ENCODE peak calls at places on chromosomes 5 and 9, in seven cellular contexts. One of them, this sample, is unnamed.

GRCh38 chr9:112884086-112884485 is 6.6 kb downstream of the SLC46A2 start:
- DNase-seq in fibroblast of pulmonary artery: peak; percentile 38
- DNase-seq in lower leg skin: peak; percentile 46
- DNase-seq in psoas muscle: no peak
- DNase-seq in upper lobe of right lung: no peak
- DNase-seq in AG04450: no peak
- DNase-seq in lung: no peak
- DNase-seq in this sample: no peak

GRCh38 chr5:136033848-136034247 is 5.1 kb downstream of the TGFBI start:
- DNase-seq in psoas muscle: no peak
- DNase-seq in lower leg skin: peak; percentile 73
- DNase-seq in upper lobe of right lung: no peak
- DNase-seq in fibroblast of pulmonary artery: peak; percentile 57
- DNase-seq in lung: no peak
- DNase-seq in AG04450: no peak
- DNase-seq in this sample: no peak

GRCh38 chr5:89733772-89734171 is 675.8 kb downstream of the CETN3 start:
- DNase-seq in psoas muscle: no peak
- DNase-seq in AG04450: no peak
- DNase-seq in lung: no peak
- DNase-seq in fibroblast of pulmonary artery: no peak
- DNase-seq in lower leg skin: no peak
- DNase-seq in upper lobe of right lung: no peak
- DNase-seq in this sample: no peak

GRCh38 chr5:53984987-53985386 is 325.4 kb downstream of the ARL15 start:
- DNase-seq in lung: no peak
- DNase-seq in AG04450: no peak
- DNase-seq in upper lobe of right lung: no peak
- DNase-seq in lower leg skin: no peak
- DNase-seq in fibroblast of pulmonary artery: no peak
- DNase-seq in psoas muscle: no peak
- DNase-seq in this sample: no peak

GRCh38 chr5:65482727-65483473 is 1.2 kb upstream of the ADAMTS6 start:
- DNase-seq in psoas muscle: no peak
- DNase-seq in AG04450: no peak
- DNase-seq in fibroblast of pulmonary artery: peak; percentile 77
- DNase-seq in lung: no peak
- DNase-seq in lower leg skin: no peak
- DNase-seq in upper lobe of right lung: no peak
- DNase-seq in this sample: no peak

GRCh38 chr5:43288269-43288831 is 24.9 kb downstream of the HMGCS1 start:
- DNase-seq in upper lobe of right lung: no peak
- DNase-seq in lung: no peak
- DNase-seq in AG04450: no peak
- DNase-seq in fibroblast of pulmonary artery: no peak
- DNase-seq in lower leg skin: no peak
- DNase-seq in psoas muscle: no peak
- DNase-seq in this sample: no peak

GRCh38 chr9:123867034-123867433 is 62.9 kb downstream of the DENND1A start:
- DNase-seq in psoas muscle: no peak
- DNase-seq in AG04450: no peak
- DNase-seq in lower leg skin: no peak
- DNase-seq in lung: no peak
- DNase-seq in upper lobe of right lung: no peak
- DNase-seq in fibroblast of pulmonary artery: peak; percentile 10
- DNase-seq in this sample: no peak

GRCh38 chr5:179215576-179215975 is 129.7 kb downstream of the ADAMTS2 start:
- DNase-seq in upper lobe of right lung: no peak
- DNase-seq in fibroblast of pulmonary artery: peak; percentile 14
- DNase-seq in psoas muscle: no peak
- DNase-seq in lower leg skin: no peak
- DNase-seq in AG04450: no peak
- DNase-seq in lung: no peak
- DNase-seq in this sample: no peak

GRCh38 chr9:116163293-116164055 is 9.9 kb downstream of the PAPPA start:
- DNase-seq in fibroblast of pulmonary artery: no peak
- DNase-seq in psoas muscle: peak; percentile 41
- DNase-seq in upper lobe of right lung: no peak
- DNase-seq in AG04450: no peak
- DNase-seq in lung: no peak
- DNase-seq in lower leg skin: no peak
- DNase-seq in this sample: no peak

GRCh38 chr5:11415751-11416150 is 488.5 kb downstream of the CTNND2 start:
- DNase-seq in upper lobe of right lung: no peak
- DNase-seq in lung: no peak
- DNase-seq in AG04450: no peak
- DNase-seq in lower leg skin: no peak
- DNase-seq in fibroblast of pulmonary artery: no peak
- DNase-seq in psoas muscle: no peak
- DNase-seq in this sample: no peak

GRCh38 chr9:97243606-97244005 is 63.9 kb upstream of the CCDC180 start:
- DNase-seq in AG04450: no peak
- DNase-seq in lower leg skin: no peak
- DNase-seq in fibroblast of pulmonary artery: no peak
- DNase-seq in upper lobe of right lung: no peak
- DNase-seq in psoas muscle: no peak
- DNase-seq in lung: no peak
- DNase-seq in this sample: no peak

GRCh38 chr5:231661-232060 is 13.5 kb downstream of the SDHA start:
- DNase-seq in AG04450: no peak
- DNase-seq in upper lobe of right lung: no peak
- DNase-seq in fibroblast of pulmonary artery: no peak
- DNase-seq in lung: no peak
- DNase-seq in psoas muscle: no peak
- DNase-seq in lower leg skin: no peak
- DNase-seq in this sample: no peak

GRCh38 chr9:121625590-121625989 is 25.8 kb upstream of the DAB2IP start:
- DNase-seq in lung: no peak
- DNase-seq in lower leg skin: no peak
- DNase-seq in fibroblast of pulmonary artery: no peak
- DNase-seq in psoas muscle: no peak
- DNase-seq in upper lobe of right lung: no peak
- DNase-seq in AG04450: no peak
- DNase-seq in this sample: no peak

GRCh38 chr9:75233011-75233410 is 144.7 kb downstream of the OSTF1 start:
- DNase-seq in upper lobe of right lung: no peak
- DNase-seq in lower leg skin: no peak
- DNase-seq in AG04450: no peak
- DNase-seq in lung: no peak
- DNase-seq in fibroblast of pulmonary artery: peak; percentile 16
- DNase-seq in psoas muscle: no peak
- DNase-seq in this sample: no peak

GRCh38 chr5:140294753-140295152 is 8.1 kb downstream of the PFDN1 start:
- DNase-seq in lower leg skin: no peak
- DNase-seq in lung: no peak
- DNase-seq in AG04450: no peak
- DNase-seq in fibroblast of pulmonary artery: no peak
- DNase-seq in upper lobe of right lung: no peak
- DNase-seq in psoas muscle: no peak
- DNase-seq in this sample: no peak

GRCh38 chr9:124790301-124790700 is 13.4 kb downstream of the OLFML2A start:
- DNase-seq in fibroblast of pulmonary artery: no peak
- DNase-seq in lower leg skin: peak; percentile 72
- DNase-seq in upper lobe of right lung: no peak
- DNase-seq in psoas muscle: no peak
- DNase-seq in AG04450: no peak
- DNase-seq in lung: no peak
- DNase-seq in this sample: no peak

GRCh38 chr5:127923804-127924570 is 159.6 kb upstream of the SLC12A2 start:
- DNase-seq in lower leg skin: no peak
- DNase-seq in fibroblast of pulmonary artery: no peak
- DNase-seq in upper lobe of right lung: no peak
- DNase-seq in psoas muscle: no peak
- DNase-seq in lung: no peak
- DNase-seq in AG04450: no peak
- DNase-seq in this sample: no peak

GRCh38 chr9:137114613-137115393 is at the start of gene DPP7:
- DNase-seq in AG04450: no peak
- DNase-seq in upper lobe of right lung: peak; percentile 90
- DNase-seq in fibroblast of pulmonary artery: peak; percentile 42
- DNase-seq in lung: peak; percentile 69
- DNase-seq in psoas muscle: peak; percentile 87
- DNase-seq in lower leg skin: peak; percentile 96
- DNase-seq in this sample: no peak

GRCh38 chr9:86614871-86615849 is 260.9 kb upstream of the TUT7 start:
- DNase-seq in lower leg skin: no peak
- DNase-seq in lung: no peak
- DNase-seq in psoas muscle: no peak
- DNase-seq in upper lobe of right lung: no peak
- DNase-seq in fibroblast of pulmonary artery: peak; percentile 79
- DNase-seq in AG04450: peak; percentile 37
- DNase-seq in this sample: no peak

GRCh38 chr5:67293177-67293576 is 96.6 kb upstream of the CD180 start:
- DNase-seq in AG04450: no peak
- DNase-seq in lower leg skin: no peak
- DNase-seq in lung: no peak
- DNase-seq in upper lobe of right lung: no peak
- DNase-seq in fibroblast of pulmonary artery: no peak
- DNase-seq in psoas muscle: no peak
- DNase-seq in this sample: no peak

GRCh38 chr5:60333103-60333502 is 366.9 kb downstream of the DEPDC1B start:
- DNase-seq in AG04450: no peak
- DNase-seq in upper lobe of right lung: no peak
- DNase-seq in lower leg skin: no peak
- DNase-seq in psoas muscle: no peak
- DNase-seq in lung: no peak
- DNase-seq in fibroblast of pulmonary artery: no peak
- DNase-seq in this sample: no peak

GRCh38 chr5:76818844-76819831 is at the start of gene F2RL1:
- DNase-seq in psoas muscle: peak; percentile 47
- DNase-seq in lung: peak; percentile 82
- DNase-seq in lower leg skin: peak; percentile 90
- DNase-seq in fibroblast of pulmonary artery: peak; percentile 75
- DNase-seq in upper lobe of right lung: peak; percentile 92
- DNase-seq in AG04450: no peak
- DNase-seq in this sample: no peak

GRCh38 chr9:137224850-137225694 is at the start of gene CYSRT1:
- DNase-seq in lung: no peak
- DNase-seq in AG04450: no peak
- DNase-seq in fibroblast of pulmonary artery: no peak
- DNase-seq in upper lobe of right lung: no peak
- DNase-seq in lower leg skin: no peak
- DNase-seq in psoas muscle: no peak
- DNase-seq in this sample: no peak

GRCh38 chr5:112186401-112186990 is 232.6 kb downstream of the EPB41L4A start:
- DNase-seq in AG04450: peak; percentile 10
- DNase-seq in upper lobe of right lung: no peak
- DNase-seq in fibroblast of pulmonary artery: peak; percentile 65
- DNase-seq in lower leg skin: no peak
- DNase-seq in psoas muscle: no peak
- DNase-seq in lung: no peak
- DNase-seq in this sample: no peak
- TF ChIP-seq CTCF in AG04450: peak; percentile 68
- TF ChIP-seq CTCF in upper lobe of right lung: peak; percentile 54
- TF ChIP-seq CTCF in fibroblast of pulmonary artery: peak; percentile 70
- TF ChIP-seq CTCF in lower leg skin: no peak
- TF ChIP-seq CTCF in psoas muscle: peak; percentile 51
- TF ChIP-seq CTCF in lung: peak; percentile 18
- TF ChIP-seq CTCF in this sample: peak; percentile 59

GRCh38 chr5:74483001-74483400 is 157.5 kb downstream of the ENC1 start:
- DNase-seq in fibroblast of pulmonary artery: no peak
- DNase-seq in lung: no peak
- DNase-seq in lower leg skin: no peak
- DNase-seq in AG04450: no peak
- DNase-seq in upper lobe of right lung: no peak
- DNase-seq in psoas muscle: no peak
- DNase-seq in this sample: no peak
- H3K4me3 ChIP-seq in fibroblast of pulmonary artery: no peak overlapping the region
- H3K4me3 ChIP-seq in lung: no peak overlapping the region
- H3K4me3 ChIP-seq in lower leg skin: no peak overlapping the region
- H3K4me3 ChIP-seq in AG04450: no peak overlapping the region
- H3K4me3 ChIP-seq in upper lobe of right lung: no peak overlapping the region
- H3K4me3 ChIP-seq in psoas muscle: no peak overlapping the region
- H3K4me3 ChIP-seq in this sample: no peak overlapping the region

DNA sequence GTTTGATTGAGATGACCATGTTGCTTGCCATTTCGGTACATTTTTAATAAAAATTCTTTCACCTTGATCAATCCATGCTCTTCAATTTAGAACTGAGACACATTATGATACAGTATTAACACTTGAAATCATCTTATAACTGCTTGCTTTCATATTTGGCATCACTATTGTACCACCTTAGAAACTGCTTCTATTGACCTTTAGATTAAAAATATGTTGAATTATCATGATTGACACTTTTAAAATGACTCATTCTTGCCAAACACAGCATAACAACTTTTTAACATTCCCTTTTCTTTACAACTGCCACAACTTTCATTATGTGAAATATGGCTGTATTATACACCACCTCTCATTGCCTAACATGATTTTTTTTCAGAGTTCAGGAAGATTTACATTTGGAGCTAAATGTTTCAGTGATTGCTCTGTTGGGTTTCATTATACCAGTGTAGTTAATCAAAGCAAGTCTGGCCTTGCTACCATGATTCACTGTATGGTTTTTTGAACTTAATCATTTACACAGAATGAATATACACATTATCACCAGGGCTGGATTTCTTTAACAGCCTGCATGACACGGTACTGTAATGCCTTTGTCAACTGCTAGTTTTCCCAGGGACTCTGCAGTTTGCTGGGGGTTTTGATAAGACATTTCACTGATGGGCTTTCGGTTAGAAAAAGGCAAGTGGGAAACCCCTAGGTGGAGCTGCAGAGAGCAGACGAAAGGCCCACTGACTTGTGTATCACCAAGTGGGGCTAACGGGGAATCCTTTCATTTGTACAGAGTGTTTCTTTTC is 93.6 kb upstream of the TLE4 start:
- DNase-seq in upper lobe of right lung: no peak
- DNase-seq in psoas muscle: no peak
- DNase-seq in lung: no peak
- DNase-seq in AG04450: no peak
- DNase-seq in fibroblast of pulmonary artery: peak; percentile 14
- DNase-seq in lower leg skin: no peak
- DNase-seq in this sample: no peak
- TF ChIP-seq CTCF in upper lobe of right lung: peak; percentile 24
- TF ChIP-seq CTCF in psoas muscle: peak; percentile 35
- TF ChIP-seq CTCF in lung: no peak
- TF ChIP-seq CTCF in AG04450: peak; percentile 62
- TF ChIP-seq CTCF in fibroblast of pulmonary artery: peak; percentile 35
- TF ChIP-seq CTCF in lower leg skin: no peak
- TF ChIP-seq CTCF in this sample: peak; percentile 65

GRCh38 chr9:126449725-126450443 is 123.3 kb downstream of the MVB12B start:
- DNase-seq in AG04450: no peak
- DNase-seq in upper lobe of right lung: no peak
- DNase-seq in fibroblast of pulmonary artery: no peak
- DNase-seq in psoas muscle: no peak
- DNase-seq in lung: no peak
- DNase-seq in lower leg skin: peak; percentile 74
- DNase-seq in this sample: no peak
- H3K4me3 ChIP-seq in AG04450: no peak overlapping the region
- H3K4me3 ChIP-seq in upper lobe of right lung: no peak overlapping the region
- H3K4me3 ChIP-seq in fibroblast of pulmonary artery: no peak overlapping the region
- H3K4me3 ChIP-seq in psoas muscle: no peak overlapping the region
- H3K4me3 ChIP-seq in lung: no peak overlapping the region
- H3K4me3 ChIP-seq in lower leg skin: no peak overlapping the region
- H3K4me3 ChIP-seq in this sample: no peak overlapping the region

GRCh38 chr9:134267305-134268265 is 58.7 kb upstream of the RXRA start:
- DNase-seq in AG04450: no peak
- DNase-seq in upper lobe of right lung: no peak
- DNase-seq in lower leg skin: no peak
- DNase-seq in fibroblast of pulmonary artery: no peak
- DNase-seq in psoas muscle: no peak
- DNase-seq in lung: no peak
- DNase-seq in this sample: no peak
- TF ChIP-seq CTCF in AG04450: peak; percentile 4
- TF ChIP-seq CTCF in upper lobe of right lung: no peak
- TF ChIP-seq CTCF in lower leg skin: no peak
- TF ChIP-seq CTCF in fibroblast of pulmonary artery: no peak
- TF ChIP-seq CTCF in psoas muscle: no peak
- TF ChIP-seq CTCF in lung: no peak
- TF ChIP-seq CTCF in this sample: no peak

This sample was measured in HFF-Myc.